ENCODE peak calls at places on chromosomes 6 and 20, in eight cellular contexts. D is tibial nerve, U is adrenal gland, Z is A549, S is IMR-90, A is lower leg skin, C is Peyer's patch, T is uterus. Q is an unnamed sample.

GRCh38 chr20:50189681-50190250 is 864 bp upstream of the CEBPB start:
- DNase-seq in D (no peak), U (peak; percentile 89), Z (no peak), A (peak; percentile 93), T (peak; percentile 40), S (no peak), C (peak; percentile 61), Q (peak; percentile 67)

GRCh38 chr20:40251284-40251932 is 437.6 kb downstream of the MAFB start:
- DNase-seq in Z (peak; percentile 4), S (peak; percentile 15), C (no peak), T (no peak), A (no peak), D (peak; percentile 30), U (peak; percentile 67), Q (peak; percentile 6)

GRCh38 chr6:88013554-88013953 is 34.1 kb upstream of the SPACA1 start:
- DNase-seq in U (no peak), A (no peak), S (no peak), Z (peak; percentile 2), D (no peak), T (no peak), C (no peak), Q (no peak)

GRCh38 chr20:2752631-2753455 is 47.6 kb downstream of the CPXM1 start:
- DNase-seq in D (no peak), T (peak; percentile 52), C (no peak), Z (peak; percentile 81), S (peak; percentile 30), U (no peak), A (peak; percentile 85), Q (peak; percentile 44)

GRCh38 chr6:112443118-112443641 is 96.0 kb downstream of the RFPL4B start:
- DNase-seq in C (no peak), U (no peak), Z (no peak), S (no peak), T (no peak), A (no peak), D (no peak), Q (no peak)

GRCh38 chr20:51712501-51713212 is 55.5 kb downstream of the ATP9A start:
- DNase-seq in Z (peak; percentile 49), T (no peak), U (peak; percentile 55), S (peak; percentile 39), A (no peak), D (no peak), C (no peak), Q (no peak)

GRCh38 chr20:58718729-58719128 is 26.1 kb downstream of the NPEPL1 start:
- DNase-seq in S (no peak), D (no peak), U (peak; percentile 38), A (peak; percentile 49), C (no peak), Z (no peak), T (peak; percentile 8), Q (no peak)

GRCh38 chr6:33949877-33950831 is 146.4 kb upstream of the MLN start:
- DNase-seq in A (no peak), D (no peak), Z (no peak), T (no peak), C (no peak), U (no peak), S (no peak), Q (no peak)

GRCh38 chr20:17859616-17860232 is 108.9 kb downstream of the SNX5 start:
- DNase-seq in A (no peak), T (no peak), Z (no peak), S (no peak), D (no peak), U (peak; percentile 63), C (peak; percentile 48), Q (no peak)

GRCh38 chr6:132320007-132320406 is 81.3 kb downstream of the MOXD1 start:
- DNase-seq in D (no peak), C (no peak), Z (no peak), U (no peak), S (peak; percentile 83), A (no peak), T (no peak), Q (no peak)

GRCh38 chr6:131755597-131755996 is 44.8 kb upstream of the CTAGE9 start:
- DNase-seq in A (no peak), C (no peak), Z (no peak), T (no peak), S (peak; percentile 98), U (no peak), D (no peak), Q (no peak)

GRCh38 chr6:124882580-124883393 is 79.5 kb upstream of the RNF217 start:
- DNase-seq in U (no peak), T (no peak), D (no peak), A (no peak), S (peak; percentile 31), Z (no peak), C (no peak), Q (no peak)

GRCh38 chr6:74492587-74492986 is 713.3 kb downstream of the COL12A1 start:
- DNase-seq in A (no peak), S (no peak), C (no peak), T (no peak), D (no peak), U (no peak), Z (no peak), Q (no peak)

GRCh38 chr6:71349395-71349794 is 60.8 kb downstream of the OGFRL1 start:
- DNase-seq in C (no peak), Z (no peak), D (no peak), A (no peak), S (peak; percentile 62), U (no peak), T (no peak), Q (peak; percentile 35)

GRCh38 chr20:52859156-52859887 is 112.8 kb upstream of the TSHZ2 start:
- DNase-seq in A (no peak), Z (no peak), C (no peak), T (peak; percentile 23), S (no peak), U (peak; percentile 53), D (no peak), Q (no peak)

DNA sequence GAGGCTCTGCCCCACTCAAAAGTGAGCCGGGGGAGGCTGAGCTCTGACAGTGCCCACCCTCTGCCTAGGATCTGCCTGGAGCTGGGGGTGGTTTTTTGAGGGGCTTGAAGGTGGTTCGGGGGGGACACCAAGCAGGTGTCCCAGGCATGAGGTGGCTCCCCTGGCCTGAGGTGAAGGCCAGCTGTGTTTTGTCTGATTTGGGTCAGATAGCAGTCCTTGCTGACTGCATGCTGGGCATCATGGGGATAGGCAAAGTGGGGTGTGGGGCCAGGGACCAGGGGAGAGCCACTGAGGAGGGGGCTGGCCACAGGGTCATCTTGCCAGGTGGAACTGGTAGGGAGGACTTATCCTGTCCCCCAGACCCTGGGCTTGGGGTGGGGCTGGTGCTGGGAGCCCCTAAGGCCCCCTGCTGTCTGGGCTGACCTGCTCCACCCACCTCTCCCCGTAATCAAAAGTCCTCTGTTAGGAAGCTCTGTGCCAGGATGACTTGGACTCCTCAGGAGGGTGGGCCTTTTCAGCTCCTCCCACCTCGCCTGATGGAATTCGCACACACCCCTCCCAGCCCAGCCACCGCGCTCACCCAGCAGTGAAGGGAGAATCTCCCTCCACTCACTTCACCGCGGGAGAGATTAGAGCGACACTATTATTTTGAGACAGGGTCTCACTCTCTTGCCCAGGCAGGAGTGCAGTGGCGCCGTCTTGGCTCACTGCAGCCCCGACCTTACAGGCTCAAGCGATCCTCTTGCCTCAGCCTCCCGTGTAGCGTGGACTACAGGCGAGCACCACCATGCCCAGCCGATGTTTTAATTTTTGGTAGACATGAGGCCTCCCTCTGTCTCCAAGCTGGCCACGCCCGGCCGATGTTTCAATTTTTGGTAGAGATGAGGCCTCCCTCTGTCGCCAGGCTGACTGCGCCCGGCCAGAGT is 1.5 kb upstream of the COL9A3 start:
- DNase-seq in S (peak; percentile 41), Z (no peak), A (no peak), D (no peak), T (no peak), C (no peak), U (no peak), Q (peak; percentile 52)
- TF ChIP-seq POLR2A in S (no peak), Z (no peak), A (no peak), D (peak; percentile 42), T (no peak), C (no peak), U (no peak), Q (no peak)

GRCh38 chr6:168071620-168072019 is 7.4 kb downstream of the FRMD1 start:
- DNase-seq in Z (peak; percentile 31), C (no peak), U (no peak), D (no peak), S (no peak), T (no peak), A (no peak), Q (peak; percentile 2)

GRCh38 chr6:168070804-168071203 is 8.2 kb downstream of the FRMD1 start:
- DNase-seq in T (no peak), D (no peak), Z (no peak), S (no peak), C (no peak), U (no peak), A (no peak), Q (no peak)

GRCh38 chr6:168073937-168074730 is 4.9 kb downstream of the FRMD1 start:
- DNase-seq in S (no peak), A (no peak), Z (no peak), C (no peak), D (no peak), U (no peak), T (no peak), Q (no peak)

GRCh38 chr6:168072266-168072665 is 6.7 kb downstream of the FRMD1 start:
- DNase-seq in T (no peak), U (no peak), Z (no peak), D (no peak), A (no peak), C (no peak), S (no peak), Q (no peak)

GRCh38 chr6:168072730-168073129 is 6.3 kb downstream of the FRMD1 start:
- DNase-seq in Z (no peak), S (no peak), C (no peak), D (no peak), U (no peak), A (no peak), T (no peak), Q (no peak)
- TF ChIP-seq POLR2A in Z (no peak), S (no peak), C (no peak), D (no peak), U (no peak), A (no peak), T (no peak), Q (no peak)

DNA sequence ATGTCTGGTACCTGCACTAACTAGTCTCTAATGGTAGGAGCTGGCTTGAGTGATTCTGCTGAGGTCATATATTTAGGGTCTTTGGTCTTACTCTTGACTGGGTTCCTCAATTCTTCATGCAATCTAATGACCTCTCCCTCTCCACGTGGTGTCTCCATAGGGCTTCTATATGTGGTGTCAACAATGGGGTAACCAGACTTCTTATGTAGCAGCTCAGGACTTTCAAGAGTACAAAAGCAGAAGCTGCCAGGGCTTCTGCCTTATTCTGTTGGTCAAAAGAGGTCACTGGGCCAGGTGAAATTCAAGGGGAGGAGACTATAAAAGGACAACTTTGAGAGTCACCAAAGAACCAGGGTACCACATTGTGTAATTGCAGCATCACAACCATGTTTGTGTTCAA is 54.3 kb downstream of the NUS1 start:
- DNase-seq in D (no peak), T (no peak), U (no peak), Z (no peak), A (no peak), S (no peak), C (no peak), Q (no peak)
- TF ChIP-seq POLR2A in D (no peak), T (no peak), U (no peak), Z (no peak), A (no peak), S (no peak), C (no peak), Q (no peak)

GRCh38 chr20:56826971-56827645 is 198.0 kb downstream of the TFAP2C start:
- DNase-seq in D (peak; percentile 33), U (no peak), A (peak; percentile 93), T (peak; percentile 30), S (no peak), Z (no peak), C (no peak), Q (no peak)
- TF ChIP-seq POLR2A in D (no peak), U (no peak), A (no peak), T (no peak), S (no peak), Z (no peak), C (no peak), Q (no peak)

GRCh38 chr20:41693136-41693979 is 75.2 kb upstream of the CHD6 start:
- DNase-seq in A (peak; percentile 95), D (peak; percentile 76), Z (peak; percentile 60), C (peak; percentile 82), T (peak; percentile 75), S (peak; percentile 89), U (peak; percentile 94), Q (peak; percentile 92)
- TF ChIP-seq POLR2A in A (no peak), D (peak; percentile 12), Z (peak; percentile 80), C (peak; percentile 30), T (no peak), S (no peak), U (no peak), Q (peak; percentile 89)